ENCODE peak calls at places on chromosome 2, in eight cellular contexts. V is upper lobe of left lung, B is heart left ventricle, L is right cardiac atrium, F is ovary, E is lower lobe of right lung, G is Karpas-422, W is GM23248. H is an unnamed sample.
A peak's percentile ranks its signal among the peaks of the same experiment; 100 is the strongest.

GRCh38 chr2:213162515-213163118 is 11.2 kb upstream of the IKZF2 start:
- DNase-seq in V (no peak), B (no peak), L (no peak), F (no peak), E (no peak), G (no peak), W (peak; percentile 69), H (no peak)

GRCh38 chr2:217920879-217921603 is 81.8 kb downstream of the TNS1 start:
- DNase-seq in V (peak; percentile 77), B (peak; percentile 85), L (peak; percentile 88), F (no peak), E (no peak), G (no peak), W (peak; percentile 69), H (no peak)

GRCh38 chr2:17122887-17123501 is 395.2 kb downstream of the RAD51AP2 start:
- DNase-seq in V (no peak), B (no peak), L (no peak), F (no peak), E (no peak), G (no peak), W (no peak), H (no peak)

GRCh38 chr2:237618449-237618848 is 8.9 kb upstream of the LRRFIP1 start:
- DNase-seq in V (no peak), B (no peak), L (no peak), F (no peak), E (no peak), G (no peak), W (peak; percentile 83), H (no peak)

GRCh38 chr2:181457741-181458425 is 697 bp downstream of the ITGA4 start:
- DNase-seq in V (peak; percentile 58), B (peak; percentile 29), L (peak; percentile 67), F (peak; percentile 13), E (peak; percentile 63), G (peak; percentile 93), W (peak; percentile 82), H (peak; percentile 61)

GRCh38 chr2:149586063-149586462 is 1.5 kb downstream of the MMADHC start:
- DNase-seq in V (no peak), B (no peak), L (no peak), F (no peak), E (no peak), G (peak; percentile 45), W (no peak), H (no peak)

GRCh38 chr2:158970522-158970855 is 2.0 kb downstream of the TANC1 start:
- DNase-seq in V (no peak), B (no peak), L (no peak), F (no peak), E (no peak), G (no peak), W (no peak), H (no peak)

GRCh38 chr2:202589582-202589949 is 45.2 kb upstream of the FAM117B start:
- DNase-seq in V (no peak), B (no peak), L (no peak), F (no peak), E (no peak), G (no peak), W (no peak), H (no peak)

GRCh38 chr2:24855022-24855622 is 61.9 kb downstream of the CENPO start:
- DNase-seq in V (no peak), B (no peak), L (no peak), F (peak; percentile 61), E (no peak), G (no peak), W (no peak), H (no peak)

GRCh38 chr2:144518744-144519596 is 949 bp downstream of the ZEB2 start:
- DNase-seq in V (no peak), B (no peak), L (no peak), F (no peak), E (no peak), G (peak; percentile 81), W (peak; percentile 33), H (no peak)

GRCh38 chr2:236711440-236711839 is 141.8 kb downstream of the ACKR3 start:
- DNase-seq in V (peak; percentile 44), B (peak; percentile 46), L (peak; percentile 60), F (no peak), E (no peak), G (no peak), W (peak; percentile 93), H (no peak)

GRCh38 chr2:181396575-181397062 is 60.6 kb upstream of the ITGA4 start:
- DNase-seq in V (no peak), B (no peak), L (no peak), F (no peak), E (no peak), G (peak; percentile 57), W (peak; percentile 14), H (no peak)

GRCh38 chr2:118003396-118003824 is 10.5 kb downstream of the CCDC93 start:
- DNase-seq in V (peak; percentile 42), B (no peak), L (no peak), F (no peak), E (no peak), G (peak; percentile 91), W (peak; percentile 83), H (peak; percentile 69)

GRCh38 chr2:224793961-224794360 is 77.8 kb upstream of the CCDC195 start:
- DNase-seq in V (no peak), B (peak; percentile 32), L (peak; percentile 61), F (no peak), E (no peak), G (no peak), W (peak; percentile 82), H (no peak)
- H3K4me1 ChIP-seq in V (no peaks in the 10 kb centered on the region), B (no peaks in the 10 kb centered on the region), L (no peaks in the 10 kb centered on the region), F (peaks cover 2% of the 10 kb centered on the region), E (no peaks in the 10 kb centered on the region), G (no peaks in the 10 kb centered on the region), W (peaks cover 11% of the 10 kb centered on the region), H (no peaks in the 10 kb centered on the region)

GRCh38 chr2:230417436-230417835 is 1.4 kb downstream of the SP100 start:
- DNase-seq in V (no peak), B (no peak), L (no peak), F (no peak), E (no peak), G (peak; percentile 63), W (no peak), H (no peak)

GRCh38 chr2:230414302-230414701 is 1.7 kb upstream of the SP100 start:
- DNase-seq in V (no peak), B (no peak), L (no peak), F (no peak), E (no peak), G (no peak), W (no peak), H (no peak)

GRCh38 chr2:230416061-230416721 is at the start of gene SP100:
- DNase-seq in V (peak; percentile 90), B (peak; percentile 83), L (peak; percentile 92), F (peak; percentile 73), E (peak; percentile 85), G (peak; percentile 94), W (peak; percentile 93), H (peak; percentile 33)

GRCh38 chr2:230422149-230422548 is 6.1 kb downstream of the SP100 start:
- DNase-seq in V (no peak), B (no peak), L (no peak), F (no peak), E (no peak), G (no peak), W (no peak), H (no peak)

DNA sequence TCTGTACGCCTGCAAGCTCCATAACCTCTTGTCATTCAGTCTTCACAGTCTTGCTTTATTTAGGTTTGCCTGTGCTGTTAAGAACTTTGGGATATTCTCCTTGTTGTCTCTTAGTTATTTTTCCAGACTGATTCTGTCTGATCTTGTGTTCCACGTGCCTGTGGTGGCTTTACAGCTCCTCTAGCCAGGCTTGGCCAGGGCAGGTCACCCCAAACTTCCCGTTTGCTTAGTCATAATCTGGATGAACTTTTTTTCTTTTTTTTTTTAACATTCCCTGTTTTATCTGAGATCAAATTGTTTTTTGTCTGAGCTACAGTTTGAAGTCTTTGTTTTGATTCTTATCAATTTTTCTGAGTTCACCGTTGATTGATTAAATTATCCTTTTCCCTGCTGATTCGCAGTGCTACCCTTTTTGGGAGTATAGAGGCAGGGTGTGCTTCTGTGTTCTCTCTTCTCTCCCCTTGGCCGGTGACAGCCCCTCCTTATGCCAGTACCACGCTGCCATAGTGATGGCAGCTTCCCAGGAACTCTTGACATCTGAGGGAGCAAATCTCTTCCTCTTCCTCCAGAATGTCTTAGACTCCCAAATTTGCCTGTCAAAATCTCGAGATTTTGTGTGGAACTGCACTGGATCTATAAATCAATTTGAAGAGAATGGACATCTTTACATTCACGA is 2.5 kb downstream of the SP100 start:
- DNase-seq in V (peak; percentile 69), B (peak; percentile 49), L (no peak), F (no peak), E (no peak), G (no peak), W (peak; percentile 86), H (no peak)
- H3K27ac ChIP-seq in V (peak overlapping the region; percentile 92), B (peak overlapping the region; percentile 97), L (peak overlapping the region; percentile 53), F (peak overlapping the region; percentile 79), E (peak overlapping the region; percentile 5), G (peak overlapping the region; percentile 84), W (peak overlapping the region; percentile 62), H (peak overlapping the region; percentile 39)

DNA sequence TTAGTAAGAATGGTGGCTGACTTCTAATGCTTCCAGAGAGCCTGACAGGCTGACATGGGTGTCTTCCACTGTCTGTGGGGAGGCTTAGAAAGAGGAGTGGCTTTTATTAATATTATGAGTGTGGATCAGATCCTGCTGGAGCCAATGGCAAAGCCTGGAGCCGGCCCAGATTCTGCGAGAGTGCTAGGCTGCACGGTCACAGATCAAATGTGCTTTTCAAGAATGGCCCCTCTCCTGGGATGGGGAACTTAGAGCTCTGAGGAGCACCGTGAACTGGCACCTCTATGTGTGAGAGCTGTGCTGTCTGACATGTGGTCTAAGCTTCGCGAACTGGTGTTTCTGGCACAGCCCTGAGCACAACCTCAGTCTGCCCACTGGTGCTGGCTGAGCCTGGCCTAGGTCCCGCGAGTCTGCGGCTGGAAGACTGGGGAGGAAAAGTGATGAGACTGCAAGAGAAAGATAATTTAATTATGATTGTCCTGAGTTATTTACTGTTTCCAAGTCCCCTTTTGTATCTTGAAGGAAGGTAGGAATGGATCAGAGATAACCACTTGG is 70.4 kb downstream of the ASAP2 start:
- DNase-seq in V (no peak), B (no peak), L (peak; percentile 59), F (no peak), E (no peak), G (no peak), W (no peak), H (peak; percentile 57)
- H3K4me1 ChIP-seq in V (peaks cover 16% of the 10 kb centered on the region), B (peaks cover 4% of the 10 kb centered on the region), L (peaks cover 7% of the 10 kb centered on the region), F (peaks cover 1% of the 10 kb centered on the region), E (peaks cover 20% of the 10 kb centered on the region), G (no peaks in the 10 kb centered on the region), W (peaks cover 24% of the 10 kb centered on the region), H (peaks cover 41% of the 10 kb centered on the region)

GRCh38 chr2:46002507-46002883 is 294.7 kb upstream of the EPAS1 start:
- DNase-seq in V (peak; percentile 67), B (no peak), L (no peak), F (no peak), E (no peak), G (no peak), W (peak; percentile 50), H (no peak)

GRCh38 chr2:46002947-46003346 is 294.3 kb upstream of the EPAS1 start:
- DNase-seq in V (no peak), B (no peak), L (no peak), F (no peak), E (no peak), G (no peak), W (no peak), H (no peak)

GRCh38 chr2:46001290-46001689 is 295.9 kb upstream of the EPAS1 start:
- DNase-seq in V (no peak), B (no peak), L (no peak), F (no peak), E (no peak), G (no peak), W (no peak), H (no peak)

GRCh38 chr2:46001741-46002506 is 295.3 kb upstream of the EPAS1 start:
- DNase-seq in V (no peak), B (no peak), L (no peak), F (no peak), E (no peak), G (no peak), W (peak; percentile 13), H (no peak)

GRCh38 chr2:46000660-46001059 is 296.5 kb upstream of the EPAS1 start:
- DNase-seq in V (no peak), B (no peak), L (no peak), F (no peak), E (no peak), G (no peak), W (no peak), H (no peak)
- H3K27ac ChIP-seq in V (peak overlapping the region; percentile 34), B (no peak overlapping the region), L (peak overlapping the region; percentile 25), F (peak overlapping the region; percentile 56), E (peak overlapping the region; percentile 74), G (no peak overlapping the region), W (no peak overlapping the region), H (no peak overlapping the region)